ENCODE peak calls at places on chromosome 22, in four cellular contexts. One of them, this sample, is unnamed.

GRCh38 chr22:49609207-49609876 is 218.3 kb downstream of the BRD1 start:
- DNase-seq in mesendoderm: no peak
- DNase-seq in left ventricle myocardium inferior: peak; percentile 7
- DNase-seq in neural progenitor cell: no peak
- DNase-seq in this sample: peak; percentile 61

GRCh38 chr22:50306753-50307749 is at the start of gene PLXNB2:
- DNase-seq in left ventricle myocardium inferior: peak; percentile 88
- DNase-seq in mesendoderm: peak; percentile 88
- DNase-seq in neural progenitor cell: peak; percentile 93
- DNase-seq in this sample: peak; percentile 84

GRCh38 chr22:30511903-30512302 is 6.4 kb upstream of the SEC14L4 start:
- DNase-seq in neural progenitor cell: no peak
- DNase-seq in left ventricle myocardium inferior: no peak
- DNase-seq in mesendoderm: no peak
- DNase-seq in this sample: no peak

GRCh38 chr22:24937114-24937513 is 9.4 kb downstream of the LHFPL7 start:
- DNase-seq in neural progenitor cell: peak; percentile 33
- DNase-seq in left ventricle myocardium inferior: no peak
- DNase-seq in mesendoderm: peak; percentile 71
- DNase-seq in this sample: no peak

GRCh38 chr22:24107668-24108067 is 73.6 kb upstream of the SUSD2 start:
- DNase-seq in mesendoderm: no peak
- DNase-seq in neural progenitor cell: no peak
- DNase-seq in left ventricle myocardium inferior: peak; percentile 89
- DNase-seq in this sample: peak; percentile 76

GRCh38 chr22:22446527-22446926 is 62.0 kb downstream of the ZNF280B start:
- DNase-seq in left ventricle myocardium inferior: no peak
- DNase-seq in mesendoderm: no peak
- DNase-seq in neural progenitor cell: no peak
- DNase-seq in this sample: no peak

GRCh38 chr22:42519544-42520237 is at the start of gene RRP7A:
- DNase-seq in neural progenitor cell: peak; percentile 90
- DNase-seq in mesendoderm: peak; percentile 71
- DNase-seq in left ventricle myocardium inferior: peak; percentile 83
- DNase-seq in this sample: peak; percentile 80

GRCh38 chr22:48884786-48885185 is 942.9 kb downstream of the BRD1 start:
- DNase-seq in mesendoderm: no peak
- DNase-seq in left ventricle myocardium inferior: peak; percentile 5
- DNase-seq in neural progenitor cell: no peak
- DNase-seq in this sample: peak; percentile 19

GRCh38 chr22:42651134-42651533 is 1.9 kb upstream of the CYB5R3 start:
- DNase-seq in left ventricle myocardium inferior: no peak
- DNase-seq in mesendoderm: no peak
- DNase-seq in neural progenitor cell: no peak
- DNase-seq in this sample: no peak

GRCh38 chr22:31288496-31289235 is 3.6 kb downstream of the PIK3IP1 start:
- DNase-seq in left ventricle myocardium inferior: no peak
- DNase-seq in mesendoderm: no peak
- DNase-seq in neural progenitor cell: no peak
- DNase-seq in this sample: no peak

GRCh38 chr22:42360348-42360747 is 71.9 kb downstream of the NFAM1 start:
- DNase-seq in mesendoderm: no peak
- DNase-seq in left ventricle myocardium inferior: no peak
- DNase-seq in neural progenitor cell: no peak
- DNase-seq in this sample: no peak

GRCh38 chr22:33036881-33037280 is 21.3 kb downstream of the SYN3 start:
- DNase-seq in neural progenitor cell: no peak
- DNase-seq in mesendoderm: no peak
- DNase-seq in left ventricle myocardium inferior: no peak
- DNase-seq in this sample: no peak

GRCh38 chr22:45544588-45545170 is 42.0 kb downstream of the FBLN1 start:
- DNase-seq in left ventricle myocardium inferior: peak; percentile 46
- DNase-seq in mesendoderm: no peak
- DNase-seq in neural progenitor cell: no peak
- DNase-seq in this sample: peak; percentile 27

GRCh38 chr22:35883028-35883620 is 145.5 kb downstream of the RBFOX2 start:
- DNase-seq in left ventricle myocardium inferior: no peak
- DNase-seq in neural progenitor cell: peak; percentile 19
- DNase-seq in mesendoderm: peak; percentile 67
- DNase-seq in this sample: no peak

GRCh38 chr22:42632096-42632495 is 8.3 kb downstream of the ATP5MGL start:
- DNase-seq in neural progenitor cell: peak; percentile 52
- DNase-seq in mesendoderm: no peak
- DNase-seq in left ventricle myocardium inferior: no peak
- DNase-seq in this sample: no peak

GRCh38 chr22:49243335-49243734 is 584.3 kb downstream of the BRD1 start:
- DNase-seq in neural progenitor cell: no peak
- DNase-seq in left ventricle myocardium inferior: no peak
- DNase-seq in mesendoderm: no peak
- DNase-seq in this sample: no peak

GRCh38 chr22:44446483-44446882 is 51.5 kb downstream of the RTL6 start:
- DNase-seq in mesendoderm: no peak
- DNase-seq in left ventricle myocardium inferior: no peak
- DNase-seq in neural progenitor cell: no peak
- DNase-seq in this sample: no peak

GRCh38 chr22:27577570-27577969 is 224.0 kb downstream of the MN1 start:
- DNase-seq in neural progenitor cell: no peak
- DNase-seq in mesendoderm: no peak
- DNase-seq in left ventricle myocardium inferior: no peak
- DNase-seq in this sample: no peak

GRCh38 chr22:43749473-43749872 is 62.6 kb downstream of the EFCAB6 start:
- DNase-seq in mesendoderm: peak; percentile 8
- DNase-seq in neural progenitor cell: peak; percentile 39
- DNase-seq in left ventricle myocardium inferior: no peak
- DNase-seq in this sample: no peak

GRCh38 chr22:42520663-42521546 is 1.3 kb upstream of the RRP7A start:
- DNase-seq in mesendoderm: no peak
- DNase-seq in neural progenitor cell: no peak
- DNase-seq in left ventricle myocardium inferior: no peak
- DNase-seq in this sample: peak; percentile 32

GRCh38 chr22:33918676-33919590 is 1.3 kb downstream of the LARGE1 start:
- DNase-seq in neural progenitor cell: no peak
- DNase-seq in left ventricle myocardium inferior: no peak
- DNase-seq in mesendoderm: peak; percentile 60
- DNase-seq in this sample: no peak

GRCh38 chr22:30396871-30397655 is at the start of gene SEC14L2:
- DNase-seq in neural progenitor cell: peak; percentile 76
- DNase-seq in mesendoderm: peak; percentile 45
- DNase-seq in left ventricle myocardium inferior: peak; percentile 72
- DNase-seq in this sample: peak; percentile 88

GRCh38 chr22:37270928-37271650 is 11.2 kb upstream of the CYTH4 start:
- DNase-seq in left ventricle myocardium inferior: no peak
- DNase-seq in neural progenitor cell: no peak
- DNase-seq in mesendoderm: no peak
- DNase-seq in this sample: peak; percentile 65

GRCh38 chr22:33867118-33867863 is 53.0 kb downstream of the LARGE1 start:
- DNase-seq in left ventricle myocardium inferior: no peak
- DNase-seq in mesendoderm: no peak
- DNase-seq in neural progenitor cell: no peak
- DNase-seq in this sample: no peak

GRCh38 chr22:46090051-46090591 is 60.2 kb upstream of the PPARA start:
- DNase-seq in mesendoderm: no peak
- DNase-seq in neural progenitor cell: no peak
- DNase-seq in left ventricle myocardium inferior: peak; percentile 60
- DNase-seq in this sample: peak; percentile 68

GRCh38 chr22:48376428-48376827 is 1451.2 kb downstream of the BRD1 start:
- DNase-seq in mesendoderm: no peak
- DNase-seq in left ventricle myocardium inferior: no peak
- DNase-seq in neural progenitor cell: peak; percentile 38
- DNase-seq in this sample: no peak

GRCh38 chr22:23065069-23065451 is 5.3 kb upstream of the GNAZ start:
- DNase-seq in neural progenitor cell: no peak
- DNase-seq in left ventricle myocardium inferior: no peak
- DNase-seq in mesendoderm: no peak
- DNase-seq in this sample: peak; percentile 12

GRCh38 chr22:25362215-25362882 is 142.9 kb downstream of the CRYBB2 start:
- DNase-seq in neural progenitor cell: peak; percentile 82
- DNase-seq in left ventricle myocardium inferior: peak; percentile 58
- DNase-seq in mesendoderm: peak; percentile 69
- DNase-seq in this sample: peak; percentile 59

GRCh38 chr22:50252081-50253045 is 1.3 kb upstream of the HDAC10 start:
- DNase-seq in neural progenitor cell: peak; percentile 83
- DNase-seq in left ventricle myocardium inferior: peak; percentile 79
- DNase-seq in mesendoderm: peak; percentile 75
- DNase-seq in this sample: peak; percentile 93

GRCh38 chr22:48594757-48595510 is 1232.7 kb downstream of the BRD1 start:
- DNase-seq in left ventricle myocardium inferior: no peak
- DNase-seq in neural progenitor cell: no peak
- DNase-seq in mesendoderm: no peak
- DNase-seq in this sample: no peak

GRCh38 chr22:25080855-25081254 is 118.8 kb upstream of the CRYBB3 start:
- DNase-seq in mesendoderm: peak; percentile 15
- DNase-seq in left ventricle myocardium inferior: no peak
- DNase-seq in neural progenitor cell: no peak
- DNase-seq in this sample: no peak

GRCh38 chr22:38967451-38968450 is 10.3 kb downstream of the APOBEC3A start:
- DNase-seq in mesendoderm: no peak
- DNase-seq in neural progenitor cell: no peak
- DNase-seq in left ventricle myocardium inferior: no peak
- DNase-seq in this sample: peak; percentile 84

GRCh38 chr22:46968848-46969247 is 206.4 kb downstream of the TBC1D22A start:
- DNase-seq in neural progenitor cell: no peak
- DNase-seq in left ventricle myocardium inferior: no peak
- DNase-seq in mesendoderm: no peak
- DNase-seq in this sample: no peak

GRCh38 chr22:41367039-41367679 is 14.6 kb upstream of the TEF start:
- DNase-seq in left ventricle myocardium inferior: peak; percentile 98
- DNase-seq in neural progenitor cell: peak; percentile 70
- DNase-seq in mesendoderm: peak; percentile 38
- DNase-seq in this sample: peak; percentile 96

GRCh38 chr22:25627271-25627848 is 62.9 kb downstream of the GRK3 start:
- DNase-seq in left ventricle myocardium inferior: no peak
- DNase-seq in neural progenitor cell: no peak
- DNase-seq in mesendoderm: peak; percentile 10
- DNase-seq in this sample: no peak

GRCh38 chr22:24466831-24467249 is 28.3 kb upstream of the UPB1 start:
- DNase-seq in neural progenitor cell: peak; percentile 54
- DNase-seq in left ventricle myocardium inferior: peak; percentile 36
- DNase-seq in mesendoderm: no peak
- DNase-seq in this sample: no peak

GRCh38 chr22:21755855-21756284 is 20.3 kb upstream of the YPEL1 start:
- DNase-seq in neural progenitor cell: no peak
- DNase-seq in mesendoderm: no peak
- DNase-seq in left ventricle myocardium inferior: no peak
- DNase-seq in this sample: no peak

GRCh38 chr22:21861290-21861848 is 6.1 kb downstream of the MAPK1 start:
- DNase-seq in left ventricle myocardium inferior: no peak
- DNase-seq in mesendoderm: no peak
- DNase-seq in neural progenitor cell: no peak
- DNase-seq in this sample: no peak

DNA sequence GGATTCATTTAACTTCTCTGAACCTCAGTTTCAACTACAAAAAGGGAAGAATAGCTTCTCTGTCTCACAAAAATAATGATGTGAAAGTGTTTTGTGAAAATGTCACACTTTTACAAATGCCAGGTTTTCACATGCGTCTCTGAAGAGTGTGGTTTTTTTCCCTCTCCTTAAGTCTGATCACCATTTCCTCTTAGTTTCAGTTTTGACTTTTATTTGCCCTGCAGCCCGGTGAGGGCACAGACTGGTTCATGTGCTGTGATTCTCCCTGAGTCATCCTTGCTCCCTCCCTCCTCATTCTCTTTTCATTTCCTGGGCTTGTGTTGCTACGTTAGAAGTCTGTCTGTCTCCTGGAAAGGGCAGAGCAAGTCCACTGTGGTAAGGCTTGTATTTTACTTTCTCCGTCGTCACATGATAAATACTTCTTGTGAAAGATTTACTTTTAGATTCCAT is 67.8 kb downstream of the BID start:
- DNase-seq in neural progenitor cell: no peak
- DNase-seq in left ventricle myocardium inferior: no peak
- DNase-seq in mesendoderm: peak; percentile 78
- DNase-seq in this sample: no peak
- H3K4me3 ChIP-seq in neural progenitor cell: no peak overlapping the region
- H3K4me3 ChIP-seq in left ventricle myocardium inferior: peak overlapping the region; percentile 52
- H3K4me3 ChIP-seq in mesendoderm: no peak overlapping the region
- H3K4me3 ChIP-seq in this sample: no peak overlapping the region

DNA sequence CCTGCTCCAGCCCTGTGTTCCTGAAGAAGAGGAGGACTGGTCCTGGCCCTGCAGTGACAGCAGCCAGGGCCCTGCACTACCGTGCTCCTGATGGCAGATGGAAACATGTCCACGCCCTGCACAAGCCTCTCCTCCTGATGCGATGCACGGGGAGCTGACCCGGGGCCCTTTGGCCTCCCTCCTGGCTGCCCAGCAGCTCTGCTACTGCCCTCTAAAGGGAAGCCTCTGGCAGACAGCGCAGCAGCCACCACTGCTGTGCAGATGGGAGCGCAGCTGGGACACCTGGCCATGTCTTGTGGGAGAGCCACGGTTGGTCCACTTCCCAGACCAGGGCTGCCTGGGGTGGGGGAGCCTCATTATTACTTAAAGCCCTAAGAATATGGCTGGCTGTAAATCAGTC is 38.2 kb downstream of the TBX1 start:
- DNase-seq in mesendoderm: no peak
- DNase-seq in left ventricle myocardium inferior: no peak
- DNase-seq in neural progenitor cell: peak; percentile 35
- DNase-seq in this sample: peak; percentile 59
- H3K4me3 ChIP-seq in mesendoderm: no peak overlapping the region
- H3K4me3 ChIP-seq in left ventricle myocardium inferior: no peak overlapping the region
- H3K4me3 ChIP-seq in neural progenitor cell: no peak overlapping the region
- H3K4me3 ChIP-seq in this sample: no peak overlapping the region

DNA sequence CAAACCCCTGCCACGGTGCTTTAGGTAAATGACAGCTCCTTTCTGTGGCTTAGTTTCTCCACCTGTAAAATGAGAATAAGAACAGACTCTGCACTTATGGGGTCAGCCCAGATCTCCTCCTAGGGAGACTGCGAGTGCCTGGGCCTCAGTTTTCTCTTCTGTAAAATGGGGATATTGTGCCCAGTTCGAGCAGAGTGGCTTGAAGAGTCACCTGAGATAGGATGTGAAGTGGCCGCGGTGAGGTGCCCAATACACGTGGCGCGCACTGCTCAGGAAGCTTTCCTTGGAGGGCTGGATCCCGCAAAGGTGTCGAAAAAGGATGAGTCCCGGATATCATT is 467 bp upstream of the EMID1 start:
- DNase-seq in neural progenitor cell: no peak
- DNase-seq in left ventricle myocardium inferior: no peak
- DNase-seq in mesendoderm: no peak
- DNase-seq in this sample: no peak
- H3K4me3 ChIP-seq in neural progenitor cell: peak overlapping the region; percentile 89
- H3K4me3 ChIP-seq in left ventricle myocardium inferior: peak overlapping the region; percentile 65
- H3K4me3 ChIP-seq in mesendoderm: no peak overlapping the region
- H3K4me3 ChIP-seq in this sample: peak overlapping the region; percentile 54

GRCh38 chr22:40157546-40157945 is 20.2 kb upstream of the TNRC6B start:
- DNase-seq in mesendoderm: no peak
- DNase-seq in neural progenitor cell: no peak
- DNase-seq in left ventricle myocardium inferior: no peak
- DNase-seq in this sample: no peak
- H3K4me3 ChIP-seq in mesendoderm: no peak overlapping the region
- H3K4me3 ChIP-seq in neural progenitor cell: no peak overlapping the region
- H3K4me3 ChIP-seq in left ventricle myocardium inferior: no peak overlapping the region
- H3K4me3 ChIP-seq in this sample: no peak overlapping the region